ENCODE peak calls at places on chromosomes 1 and 21, in six cellular contexts. O is endothelial cell; J is GM10248; P is activated T-helper 9 cell treated with anti-CD3 and anti-CD28 coated beads, Interleukin-2, amount 50 U/mL, for 16 hours; Q is transverse colon; Y is HCEC 1CT. I is an unnamed sample.

GRCh38 chr1:228360533-228361313 is 45.9 kb downstream of the TRIM11 start:
- DNase-seq in O (no peak), J (no peak), P (no peak), Q (no peak), Y (no peak), I (no peak)

GRCh38 chr1:27528701-27529637 is 39.0 kb upstream of the WASF2 start:
- DNase-seq in O (no peak), J (no peak), P (no peak), Q (peak), Y (no peak), I (peak)

GRCh38 chr1:26666855-26667254 is 29.0 kb upstream of the ARID1A start:
- DNase-seq in O (no peak), J (no peak), P (no peak), Q (no peak), Y (peak), I (peak)

GRCh38 chr1:61330018-61330417 is 247.7 kb downstream of the NFIA start:
- DNase-seq in O (no peak), J (no peak), P (no peak), Q (no peak), Y (no peak), I (no peak)

GRCh38 chr1:194227157-194227556 is 1040.7 kb upstream of the B3GALT2 start:
- DNase-seq in O (no peak), J (no peak), P (no peak), Q (no peak), Y (no peak), I (no peak)

GRCh38 chr1:160682983-160683886 is 28.4 kb downstream of the CD48 start:
- DNase-seq in O (no peak), J (no peak), P (no peak), Q (no peak), Y (no peak), I (no peak)

GRCh38 chr1:226871636-226872327 is 1.4 kb downstream of the PSEN2 start:
- DNase-seq in O (no peak), J (no peak), P (no peak), Q (no peak), Y (no peak), I (no peak)

GRCh38 chr21:44932366-44933181 is 7.3 kb upstream of the SLX9 start:
- DNase-seq in O (peak), J (peak), P (peak), Q (peak), Y (no peak), I (no peak)

GRCh38 chr1:47870946-47871750 is 126.0 kb downstream of the TRABD2B start:
- DNase-seq in O (no peak), J (no peak), P (no peak), Q (no peak), Y (no peak), I (no peak)

GRCh38 chr1:6770727-6771567 is 14.3 kb upstream of the CAMTA1 start:
- DNase-seq in O (no peak), J (peak), P (no peak), Q (no peak), Y (peak), I (peak)

GRCh38 chr1:93708734-93709481 is 27.3 kb upstream of the BCAR3 start:
- DNase-seq in O (no peak), J (no peak), P (no peak), Q (no peak), Y (no peak), I (peak)